ENCODE peak calls at places on chromosomes 1 and 21, in five cellular contexts. V, J, R, A and Y are unnamed samples.

GRCh38 chr1:190168116-190168515 is 309.5 kb downstream of the BRINP3 start:
- DNase-seq in A (no peak), V (peak; percentile 50), J (peak; percentile 53), R (no peak), Y (no peak)

GRCh38 chr1:1098656-1099425 is 17.0 kb downstream of the C1orf159 start:
- DNase-seq in R (no peak), A (no peak), V (no peak), J (no peak), Y (peak; percentile 68)

GRCh38 chr1:19220080-19220846 is 10.2 kb upstream of the UBR4 start:
- DNase-seq in R (no peak), J (no peak), V (no peak), A (no peak), Y (no peak)

GRCh38 chr1:214584805-214585766 is 17.9 kb upstream of the CENPF start:
- DNase-seq in R (no peak), A (no peak), J (peak; percentile 26), V (peak; percentile 41), Y (no peak)

GRCh38 chr1:63537940-63538339 is 14.6 kb downstream of the EFCAB7 start:
- DNase-seq in V (no peak), J (no peak), A (no peak), R (no peak), Y (no peak)

GRCh38 chr1:206723500-206724472 is 39.1 kb downstream of the MAPKAPK2 start:
- DNase-seq in A (peak; percentile 43), R (no peak), J (no peak), V (peak; percentile 26), Y (no peak)

GRCh38 chr1:154402409-154402921 is 2.7 kb upstream of the IL6R start:
- DNase-seq in R (no peak), V (no peak), J (no peak), A (no peak), Y (no peak)

GRCh38 chr1:214354440-214355148 is 73.6 kb downstream of the SMYD2 start:
- DNase-seq in A (no peak), R (no peak), V (no peak), J (peak; percentile 59), Y (no peak)

GRCh38 chr1:8162168-8162567 is 136.1 kb upstream of the ERRFI1 start:
- DNase-seq in A (no peak), V (no peak), R (no peak), J (no peak), Y (no peak)

GRCh38 chr1:210536263-210536961 is 207.7 kb downstream of the HHAT start:
- DNase-seq in R (no peak), J (no peak), A (no peak), V (no peak), Y (no peak)

GRCh38 chr1:59720716-59721115 is 94.0 kb upstream of the HOOK1 start:
- DNase-seq in A (no peak), R (no peak), J (no peak), V (no peak), Y (no peak)

GRCh38 chr1:207808322-207808705 is 56.5 kb downstream of the CD46 start:
- DNase-seq in J (no peak), A (no peak), V (no peak), R (no peak), Y (no peak)

GRCh38 chr21:35244514-35244913 is 195.4 kb upstream of the RUNX1 start:
- DNase-seq in R (no peak), A (no peak), J (no peak), V (no peak), Y (no peak)

GRCh38 chr21:33245289-33245918 is 15.7 kb downstream of the IFNAR2 start:
- DNase-seq in V (no peak), J (no peak), R (no peak), A (no peak), Y (no peak)

GRCh38 chr1:172818841-172819527 is 160.1 kb downstream of the FASLG start:
- DNase-seq in R (no peak), V (no peak), J (no peak), A (no peak), Y (peak; percentile 88)

GRCh38 chr1:229192031-229192430 is 78.9 kb upstream of the RAB4A start:
- DNase-seq in A (no peak), J (no peak), R (no peak), V (peak; percentile 23), Y (no peak)

GRCh38 chr1:182569939-182570610 is 19.0 kb downstream of the RNASEL start:
- DNase-seq in R (no peak), A (no peak), V (no peak), J (no peak), Y (no peak)

GRCh38 chr1:155976913-155977606 is 1.3 kb downstream of the ARHGEF2 start:
- DNase-seq in J (no peak), R (no peak), A (no peak), V (no peak), Y (peak; percentile 63)

GRCh38 chr1:62271932-62272728 is 47.1 kb downstream of the KANK4 start:
- DNase-seq in R (no peak), J (no peak), A (no peak), V (no peak), Y (peak; percentile 72)

GRCh38 chr1:59061876-59062275 is 235.0 kb upstream of the FGGY start:
- DNase-seq in R (peak; percentile 43), J (peak; percentile 67), A (peak; percentile 76), V (peak; percentile 83), Y (no peak)

GRCh38 chr1:25875154-25875855 is at the start of gene PAQR7:
- DNase-seq in R (peak; percentile 78), J (no peak), A (no peak), V (peak; percentile 79), Y (peak; percentile 77)

GRCh38 chr1:118535901-118536300 is 350.9 kb upstream of the SPAG17 start:
- DNase-seq in A (no peak), R (no peak), V (no peak), J (no peak), Y (no peak)

GRCh38 chr1:199157494-199157893 is 518.7 kb downstream of the PTPRC start:
- DNase-seq in R (no peak), A (no peak), V (no peak), J (no peak), Y (no peak)

GRCh38 chr21:27823652-27824201 is 856.8 kb upstream of the ADAMTS5 start:
- DNase-seq in V (no peak), A (no peak), J (no peak), R (no peak), Y (no peak)

GRCh38 chr1:7127322-7128050 is 342.2 kb downstream of the CAMTA1 start:
- DNase-seq in A (no peak), V (no peak), J (no peak), R (no peak), Y (no peak)

GRCh38 chr1:14961661-14962267 is 191.8 kb upstream of the TMEM51 start:
- DNase-seq in A (no peak), R (no peak), V (no peak), J (no peak), Y (no peak)

GRCh38 chr1:217076902-217077301 is 353.7 kb upstream of the ESRRG start:
- DNase-seq in A (no peak), R (no peak), V (no peak), J (no peak), Y (no peak)

GRCh38 chr21:23162213-23162946 is 2164.2 kb downstream of the NCAM2 start:
- DNase-seq in R (no peak), J (no peak), V (no peak), A (no peak), Y (no peak)

DNA sequence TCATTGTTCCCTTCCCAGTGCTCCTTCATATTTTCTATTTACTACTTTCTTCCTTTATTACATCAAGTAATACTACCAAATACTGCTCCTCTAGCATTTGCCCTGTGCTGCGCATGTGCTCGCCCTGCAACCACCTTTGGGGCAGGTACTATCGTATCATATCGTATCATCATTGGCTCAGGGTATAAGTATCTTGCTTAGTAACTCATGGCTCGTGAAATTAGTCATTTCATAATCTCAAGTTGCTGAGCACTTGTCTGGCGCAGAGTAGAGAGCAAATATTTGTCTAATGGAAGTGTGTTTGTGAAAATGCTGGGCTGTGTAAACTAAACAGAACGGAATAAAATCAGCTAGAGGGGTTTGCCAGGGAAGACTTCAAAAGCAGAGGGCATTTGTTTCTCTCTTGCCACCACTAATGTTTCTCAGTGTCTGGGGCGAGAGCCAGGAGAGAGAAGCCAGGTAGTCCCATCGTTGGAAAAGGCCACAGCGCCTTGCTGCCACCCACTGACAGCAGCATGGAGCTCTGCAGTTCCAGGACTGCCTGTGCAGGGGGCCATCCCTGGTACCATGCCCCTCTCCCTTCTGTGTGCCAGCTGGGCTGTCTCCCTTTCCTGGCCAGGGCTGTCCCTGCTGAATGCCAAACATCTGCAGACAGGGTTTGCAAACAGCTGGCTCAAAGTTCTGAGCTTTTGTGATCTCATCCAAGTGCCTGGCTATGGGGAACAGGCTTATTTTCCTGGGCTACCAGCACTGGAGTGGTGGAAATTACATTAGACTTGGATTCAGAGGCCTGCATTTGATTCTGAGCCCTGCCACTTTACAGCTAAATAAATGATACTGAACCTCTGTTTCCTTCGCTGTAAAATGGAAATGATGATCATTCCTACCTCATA is 19.9 kb upstream of the CPT2 start:
- DNase-seq in R (no peak), A (no peak), J (no peak), V (no peak), Y (no peak)
- TF ChIP-seq CTCF in R (no peak), A (peak; percentile 40), J (peak; percentile 29), V (peak; percentile 18), Y (no peak)

DNA sequence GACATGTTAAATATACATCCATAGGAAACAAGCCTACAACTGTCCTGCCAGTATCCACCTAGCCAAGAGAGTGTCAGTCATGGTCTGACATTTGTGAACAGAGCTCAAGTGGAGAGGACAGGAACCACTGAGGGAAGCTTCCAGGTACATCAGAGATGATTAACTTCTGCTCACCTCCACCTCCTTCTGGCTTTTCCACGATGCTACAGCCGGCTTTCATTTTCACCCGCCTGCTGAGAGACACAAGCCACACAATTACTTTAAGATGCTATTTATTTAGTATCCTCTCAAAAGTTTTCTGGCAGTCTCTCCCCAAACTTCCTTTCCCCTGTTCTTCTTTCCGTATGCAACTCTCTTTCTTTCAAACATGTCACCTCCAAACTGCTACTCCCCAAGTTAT is 2.1 kb downstream of the ETV3 start:
- DNase-seq in A (no peak), J (no peak), V (no peak), R (no peak), Y (peak; percentile 26)
- TF ChIP-seq CTCF in A (peak; percentile 4), J (no peak), V (peak; percentile 11), R (no peak), Y (no peak)

DNA sequence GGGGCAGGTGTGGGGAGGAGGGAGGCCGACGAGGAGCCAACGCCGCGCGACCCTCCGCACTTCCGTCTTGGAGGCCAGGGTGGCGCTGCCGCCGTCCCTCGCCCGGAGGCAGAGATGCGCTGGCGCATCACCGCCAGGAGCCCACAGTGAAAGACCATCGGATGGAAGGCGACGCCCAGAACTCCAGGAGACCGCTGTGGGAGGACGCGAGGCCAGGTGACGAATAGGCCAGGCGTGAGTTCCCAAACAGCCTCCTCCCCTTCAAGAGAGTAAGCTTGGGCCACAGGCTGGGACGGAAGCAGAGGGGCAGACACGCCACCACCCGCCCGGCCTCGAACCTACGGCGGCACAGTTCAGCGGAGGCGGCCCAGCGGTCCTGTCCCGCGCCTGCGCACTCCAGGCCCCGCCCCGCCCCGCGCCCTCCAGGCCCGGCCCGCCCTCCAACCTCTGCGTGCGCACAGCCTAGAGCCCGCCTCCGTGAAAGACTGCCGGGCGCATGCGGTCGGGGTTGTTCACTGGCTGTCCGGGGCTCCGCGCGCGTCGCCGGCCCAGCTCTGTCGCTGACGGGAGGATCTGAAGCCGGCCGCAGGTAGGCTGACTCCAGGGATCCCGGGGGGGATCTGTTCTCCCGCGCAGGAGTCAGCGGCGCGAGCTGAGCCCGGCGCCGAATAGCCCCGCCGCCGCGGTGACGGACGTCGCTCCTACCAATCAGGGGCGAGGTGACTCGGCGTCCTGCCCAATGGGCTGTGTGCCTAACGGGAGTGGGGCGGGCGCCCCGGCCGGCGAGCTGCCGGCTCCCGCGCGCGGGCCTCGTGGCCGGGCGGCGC is at the start of gene CTPS1:
- DNase-seq in J (peak; percentile 78), R (peak; percentile 96), V (peak; percentile 92), A (peak; percentile 50), Y (peak; percentile 96)
- TF ChIP-seq CTCF in J (peak; percentile 24), R (no peak), V (peak; percentile 18), A (peak; percentile 37), Y (peak; percentile 50)

GRCh38 chr1:200525167-200526123 is 95.1 kb downstream of the KIF14 start:
- DNase-seq in V (peak; percentile 27), A (no peak), R (no peak), J (no peak), Y (no peak)
- TF ChIP-seq CTCF in V (no peak), A (no peak), R (no peak), J (no peak), Y (no peak)